ENCODE peak calls at places on chromosomes 5 and 9, in six cellular contexts. W is A549, Q is suprapubic skin, Y is lower leg skin, C is heart left ventricle, A is breast epithelium. H is an unnamed sample.
A peak's percentile ranks its signal among the peaks of the same experiment; 100 is the strongest.

GRCh38 chr9:111730937-111731567 is 63.7 kb downstream of the SHOC1 start:
- DNase-seq in W (no peak), Q (no peak), Y (no peak), C (no peak), A (no peak), H (no peak)

GRCh38 chr5:36236801-36237200 is 4.9 kb downstream of the NADK2 start:
- DNase-seq in W (no peak), Q (no peak), Y (no peak), C (no peak), A (no peak), H (no peak)

GRCh38 chr5:154829181-154829588 is 21.2 kb downstream of the FAXDC2 start:
- DNase-seq in W (no peak), Q (no peak), Y (no peak), C (no peak), A (no peak), H (no peak)

GRCh38 chr5:76083555-76084495 is 642 bp downstream of the SV2C start:
- DNase-seq in W (no peak), Q (no peak), Y (no peak), C (no peak), A (no peak), H (no peak)

GRCh38 chr5:102974177-102974576 is 145.8 kb downstream of the GIN1 start:
- DNase-seq in W (no peak), Q (no peak), Y (no peak), C (no peak), A (no peak), H (no peak)

GRCh38 chr9:97359147-97359546 is 51.7 kb downstream of the CCDC180 start:
- DNase-seq in W (no peak), Q (no peak), Y (no peak), C (no peak), A (no peak), H (no peak)

GRCh38 chr5:72356361-72356760 is 36.2 kb downstream of the PTCD2 start:
- DNase-seq in W (no peak), Q (no peak), Y (no peak), C (no peak), A (no peak), H (no peak)

GRCh38 chr5:124790895-124791732 is 44.7 kb upstream of the ZNF608 start:
- DNase-seq in W (peak; percentile 16), Q (no peak), Y (no peak), C (no peak), A (no peak), H (no peak)

GRCh38 chr9:125932012-125932411 is 184.8 kb downstream of the PBX3 start:
- DNase-seq in W (peak; percentile 18), Q (no peak), Y (no peak), C (no peak), A (peak; percentile 53), H (no peak)

GRCh38 chr9:91741529-91741928 is 208.5 kb downstream of the ROR2 start:
- DNase-seq in W (no peak), Q (no peak), Y (no peak), C (no peak), A (no peak), H (no peak)

GRCh38 chr5:172952034-172952511 is 7.2 kb upstream of the RPL26L1 start:
- DNase-seq in W (no peak), Q (no peak), Y (no peak), C (no peak), A (no peak), H (no peak)

GRCh38 chr9:128253991-128254346 is 21.8 kb downstream of the GOLGA2 start:
- DNase-seq in W (no peak), Q (no peak), Y (no peak), C (no peak), A (no peak), H (no peak)

GRCh38 chr9:19101203-19101602 is 1.5 kb downstream of the HAUS6 start:
- DNase-seq in W (no peak), Q (no peak), Y (no peak), C (no peak), A (no peak), H (no peak)

GRCh38 chr9:137150485-137151060 is 11.6 kb downstream of the GRIN1 start:
- DNase-seq in W (no peak), Q (no peak), Y (no peak), C (no peak), A (no peak), H (no peak)

GRCh38 chr9:89428901-89429890 is 68.7 kb downstream of the SEMA4D start:
- DNase-seq in W (no peak), Q (no peak), Y (no peak), C (peak; percentile 36), A (no peak), H (no peak)

GRCh38 chr9:120477534-120478001 is 102.4 kb downstream of the CDK5RAP2 start:
- DNase-seq in W (peak; percentile 54), Q (no peak), Y (peak; percentile 91), C (no peak), A (no peak), H (peak; percentile 46)

GRCh38 chr9:107137495-107138202 is 145.4 kb upstream of the RAD23B start:
- DNase-seq in W (peak; percentile 48), Q (no peak), Y (no peak), C (no peak), A (no peak), H (no peak)

GRCh38 chr9:102514541-102514940 is 480.6 kb upstream of the CYLC2 start:
- DNase-seq in W (no peak), Q (no peak), Y (no peak), C (no peak), A (peak; percentile 31), H (no peak)

GRCh38 chr5:44011518-44011917 is 377.7 kb downstream of the FGF10 start:
- DNase-seq in W (no peak), Q (no peak), Y (no peak), C (no peak), A (no peak), H (no peak)

GRCh38 chr5:107744418-107745330 is 73.9 kb upstream of the EFNA5 start:
- DNase-seq in W (no peak), Q (no peak), Y (no peak), C (no peak), A (no peak), H (no peak)

GRCh38 chr9:110571801-110572490 is 7.6 kb downstream of the SVEP1 start:
- DNase-seq in W (no peak), Q (no peak), Y (no peak), C (no peak), A (no peak), H (no peak)

GRCh38 chr9:117916291-117916690 is 212.1 kb downstream of the TLR4 start:
- DNase-seq in W (no peak), Q (no peak), Y (no peak), C (no peak), A (no peak), H (no peak)

DNA sequence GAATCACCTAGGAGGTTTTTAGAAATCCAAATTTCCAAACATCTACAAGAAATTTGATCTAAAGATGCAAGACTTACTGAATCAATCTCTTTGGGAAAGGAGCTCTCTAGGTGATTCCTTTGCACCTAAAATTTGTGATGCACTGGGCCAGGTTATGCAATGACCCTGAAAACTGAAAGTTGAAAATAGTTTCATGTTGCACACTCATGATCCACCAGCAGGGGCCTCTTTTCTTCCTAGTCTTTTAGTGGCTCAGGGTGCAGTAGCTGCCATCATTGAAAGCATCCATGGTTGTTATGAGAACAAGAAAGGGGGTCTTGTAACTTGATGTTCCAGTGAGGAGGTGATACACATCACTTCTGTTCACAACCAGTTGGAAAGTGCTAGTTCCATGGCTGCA is 486.8 kb downstream of the PSAT1 start:
- DNase-seq in W (no peak), Q (no peak), Y (no peak), C (no peak), A (no peak), H (no peak)
- TF ChIP-seq CTCF in W (no peak), Q (no peak), Y (no peak), C (no peak), A (no peak), H (no peak)

GRCh38 chr9:69172895-69173294 is 1.2 kb upstream of the TJP2 start:
- DNase-seq in W (no peak), Q (no peak), Y (no peak), C (no peak), A (no peak), H (no peak)
- H3K4me3 ChIP-seq in W (no peak overlapping the region), Q (no peak overlapping the region), Y (no peak overlapping the region), C (no peak overlapping the region), A (no peak overlapping the region), H (no peak overlapping the region)

DNA sequence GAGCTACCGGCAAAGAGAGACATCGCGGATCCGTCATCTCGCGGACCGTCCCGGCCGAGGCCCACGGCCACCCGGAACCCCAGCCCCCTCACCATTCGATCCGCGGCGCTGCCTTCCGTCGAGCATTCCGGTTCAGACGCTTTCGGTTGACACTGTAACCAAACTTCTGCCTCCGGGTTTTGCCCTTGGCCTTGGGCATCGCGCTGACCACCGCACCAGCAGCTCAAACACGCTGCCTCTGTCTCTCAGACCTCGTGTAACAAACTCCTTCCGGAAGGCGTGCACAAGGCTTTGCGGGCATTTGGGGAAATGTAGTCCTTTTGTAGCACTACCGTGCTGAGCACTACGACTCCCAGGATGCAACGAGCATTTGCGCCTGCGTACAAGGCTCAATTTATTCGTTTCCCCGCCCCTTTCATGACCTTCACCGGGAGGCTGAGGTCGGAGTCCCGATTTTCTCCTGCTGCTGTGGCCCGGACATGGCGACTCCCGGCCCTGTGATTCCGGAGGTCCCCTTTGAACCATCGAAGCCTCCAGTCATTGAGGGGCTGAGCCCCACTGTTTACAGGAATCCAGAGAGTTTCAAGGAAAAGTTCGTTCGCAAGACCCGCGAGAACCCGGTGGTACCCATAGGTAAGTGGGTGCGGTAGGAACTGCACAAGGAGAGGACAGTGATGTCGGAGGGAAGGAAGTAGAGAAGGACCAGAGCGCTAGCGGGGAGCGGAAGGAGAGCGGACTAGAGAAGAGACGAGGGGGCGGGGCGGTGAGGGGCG is at the start of the genes HIGD2A and NOP16:
- DNase-seq in W (peak; percentile 99), Q (peak; percentile 100), Y (peak; percentile 100), C (peak; percentile 98), A (peak; percentile 99), H (peak; percentile 99)
- TF ChIP-seq POLR2A in W (peak; percentile 89), Q (peak; percentile 11), Y (peak; percentile 3), C (no peak), A (no peak), H (peak; percentile 92)

GRCh38 chr5:50886657-50887056 is 220.2 kb downstream of the PARP8 start:
- DNase-seq in W (no peak), Q (no peak), Y (no peak), C (no peak), A (no peak), H (no peak)

GRCh38 chr5:50881407-50881806 is 215.0 kb downstream of the PARP8 start:
- DNase-seq in W (no peak), Q (no peak), Y (no peak), C (no peak), A (no peak), H (no peak)
- TF ChIP-seq CTCF in W (no peak), Q (no peak), Y (no peak), C (no peak), A (no peak), H (no peak)

GRCh38 chr9:92808726-92809451 is 44.3 kb upstream of the BICD2 start:
- DNase-seq in W (peak; percentile 41), Q (no peak), Y (peak; percentile 93), C (peak; percentile 82), A (peak; percentile 36), H (no peak)
- H3K4me3 ChIP-seq in W (peak overlapping the region; percentile 39), Q (peak overlapping the region; percentile 40), Y (no peak overlapping the region), C (no peak overlapping the region), A (peak overlapping the region; percentile 61), H (peak overlapping the region; percentile 45)

H was measured in gastrocnemius medialis.